ENCODE peak calls at places on chromosomes 7 and 10, in seven cellular contexts. U is fibroblast of lung, H is OCI-LY7, P is transverse colon, W is left ventricle myocardium inferior, V is stomach, E is heart left ventricle. C is an unnamed sample.

GRCh38 chr7:86574006-86574405 is 69.7 kb upstream of the GRM3 start:
- DNase-seq in U (no peak), H (no peak), V (no peak), W (no peak), E (no peak), P (no peak), C (no peak)

GRCh38 chr10:102313221-102313896 is 68.0 kb downstream of the GBF1 start:
- DNase-seq in E (no peak), H (no peak), P (no peak), V (no peak), W (no peak), U (peak), C (no peak)

GRCh38 chr7:2157473-2158279 is 75.1 kb downstream of the MAD1L1 start:
- DNase-seq in V (peak), H (peak), E (peak), U (peak), W (peak), P (peak), C (peak)

GRCh38 chr10:120969219-120969645 is 118.1 kb downstream of the WDR11 start:
- DNase-seq in U (peak), V (no peak), W (no peak), H (no peak), E (no peak), P (no peak), C (no peak)

GRCh38 chr7:46930336-46930735 is 651.6 kb downstream of the TNS3 start:
- DNase-seq in W (no peak), U (peak), P (no peak), E (no peak), V (no peak), H (no peak), C (no peak)

GRCh38 chr7:53984776-53985175 is 557.4 kb upstream of the VSTM2A start:
- DNase-seq in W (no peak), U (no peak), E (no peak), P (no peak), V (no peak), H (no peak), C (no peak)

GRCh38 chr7:69795932-69796331 is 197.7 kb downstream of the AUTS2 start:
- DNase-seq in U (no peak), E (no peak), V (no peak), H (peak), W (no peak), P (no peak), C (no peak)

GRCh38 chr10:30445716-30446115 is 11.7 kb downstream of the MAP3K8 start:
- DNase-seq in E (no peak), H (no peak), P (no peak), U (peak), V (no peak), W (no peak), C (no peak)

GRCh38 chr7:51187941-51188340 is 128.7 kb downstream of the COBL start:
- DNase-seq in U (peak), W (peak), V (no peak), H (no peak), P (no peak), E (peak), C (peak)

GRCh38 chr10:77309103-77310013 is 328.2 kb downstream of the KCNMA1 start:
- DNase-seq in V (no peak), W (no peak), U (no peak), P (no peak), H (no peak), E (no peak), C (no peak)

GRCh38 chr10:278707-279106 is 143.5 kb downstream of the ZMYND11 start:
- DNase-seq in U (no peak), P (no peak), W (no peak), E (no peak), H (no peak), V (no peak), C (no peak)

GRCh38 chr10:25575343-25575742 is 358.7 kb upstream of the MYO3A start:
- DNase-seq in W (no peak), P (no peak), U (no peak), V (no peak), H (no peak), E (no peak), C (no peak)

GRCh38 chr7:22356010-22356854 is 722 bp downstream of the RAPGEF5 start:
- DNase-seq in P (peak), H (peak), E (no peak), V (peak), U (no peak), W (no peak), C (peak)

GRCh38 chr10:22573820-22574569 is 140.4 kb downstream of the PIP4K2A start:
- DNase-seq in V (no peak), U (no peak), W (no peak), P (no peak), E (no peak), H (peak), C (peak)

GRCh38 chr7:35258891-35259537 is 5.1 kb upstream of the TBX20 start:
- DNase-seq in U (no peak), W (no peak), V (no peak), H (no peak), P (no peak), E (no peak), C (no peak)

GRCh38 chr7:149720372-149721083 is 52.9 kb downstream of the ZNF467 start:
- DNase-seq in E (peak), W (peak), V (peak), H (no peak), U (no peak), P (no peak), C (peak)

GRCh38 chr10:111116211-111116610 is 39.4 kb downstream of the ADRA2A start:
- DNase-seq in P (no peak), V (no peak), U (no peak), H (no peak), E (no peak), W (no peak), C (no peak)

GRCh38 chr10:59177031-59177861 is 803 bp downstream of the PHYHIPL start:
- DNase-seq in V (no peak), E (peak), W (no peak), P (no peak), U (peak), H (no peak), C (peak)

GRCh38 chr10:120042705-120043104 is 150.2 kb downstream of the SEC23IP start:
- DNase-seq in U (no peak), E (no peak), W (no peak), H (no peak), P (no peak), V (no peak), C (no peak)

GRCh38 chr7:37901890-37902524 is 14.6 kb downstream of the SFRP4 start:
- DNase-seq in P (no peak), E (no peak), U (peak), W (no peak), V (no peak), H (no peak), C (no peak)

GRCh38 chr7:121352323-121352722 is 23.5 kb downstream of the WNT16 start:
- DNase-seq in H (no peak), E (no peak), W (no peak), U (no peak), V (no peak), P (no peak), C (no peak)

DNA sequence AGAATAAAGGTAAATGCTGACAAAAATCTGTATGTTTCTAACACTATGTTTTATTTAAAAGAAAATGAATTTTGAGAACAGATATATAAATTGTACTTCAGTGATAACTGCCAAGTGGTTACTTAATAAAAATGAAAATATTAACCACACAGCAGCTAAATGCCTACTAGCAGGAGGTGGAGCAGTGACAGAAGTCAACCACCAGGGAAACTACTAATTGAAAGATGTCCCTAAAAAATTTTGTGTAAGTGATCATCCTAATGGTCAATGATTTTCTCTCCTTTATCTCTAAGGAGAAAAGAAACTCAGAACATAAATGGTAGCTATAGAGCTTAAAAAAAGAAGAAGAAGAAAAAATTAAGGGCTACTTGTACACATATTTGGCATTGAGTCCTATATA is 22.9 kb downstream of the WNT16 start:
- DNase-seq in W (no peak), V (no peak), H (no peak), U (no peak), P (no peak), E (no peak), C (no peak)
- TF ChIP-seq CTCF in W (no peak), V (no peak), H (peak), U (no peak), P (no peak), E (no peak), C (peak)

DNA sequence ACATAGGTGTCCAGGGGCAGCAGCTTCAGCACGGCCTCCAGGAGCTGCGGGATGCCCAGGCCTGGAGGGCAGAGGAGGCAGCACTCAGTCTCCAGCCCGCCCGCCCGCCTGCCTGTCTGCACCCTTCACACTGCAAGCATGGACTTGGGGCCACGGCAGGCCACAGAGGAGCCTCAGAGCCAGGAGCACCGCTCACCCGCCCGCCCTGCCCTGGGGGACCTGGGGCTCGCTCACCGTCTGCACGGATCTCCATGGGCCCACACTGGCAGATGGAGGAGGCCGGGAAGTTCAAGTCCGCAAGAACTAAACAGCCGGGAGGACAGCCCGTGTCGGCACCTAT is 896 bp downstream of the FUOM start:
- DNase-seq in P (no peak), E (no peak), U (no peak), H (no peak), V (no peak), W (no peak), C (no peak)
- H3K4me3 ChIP-seq in P (peak), E (peak), U (peak), H (peak), V (peak), W (peak), C (peak)

DNA sequence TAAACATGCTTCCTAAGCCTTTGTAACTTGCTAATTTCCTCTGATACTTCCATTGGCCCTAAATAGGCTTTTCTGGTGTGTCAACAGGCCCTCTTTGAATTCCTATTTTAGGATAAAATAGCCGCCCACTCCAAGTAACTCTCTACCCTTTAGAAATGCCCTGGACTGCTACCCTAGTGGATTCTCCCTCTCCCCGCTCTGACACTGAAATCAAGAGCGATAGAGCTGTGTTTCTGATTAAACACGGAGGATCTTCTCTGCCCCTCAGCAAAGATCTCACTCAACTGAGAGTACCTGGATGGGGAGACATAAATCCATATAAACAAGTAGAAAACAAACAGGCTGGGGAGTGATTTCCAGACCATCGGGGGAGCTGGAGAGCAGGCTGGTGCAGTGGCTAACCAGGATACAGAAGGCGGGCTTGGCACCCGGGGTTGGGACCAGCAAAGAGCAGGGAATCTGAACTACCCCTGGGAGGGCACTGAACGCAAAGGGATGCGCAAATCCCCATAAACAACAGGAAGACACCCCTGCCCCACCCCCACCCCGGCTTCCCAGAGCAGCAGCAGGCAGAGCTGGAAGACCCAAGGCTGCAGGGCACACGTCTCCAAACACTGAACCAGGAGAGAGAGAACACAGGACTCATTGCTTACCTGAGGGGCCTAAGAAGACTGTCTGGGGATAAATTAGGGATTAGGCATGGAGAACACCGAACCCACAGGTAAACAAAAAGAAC is 2.5 kb downstream of the ASB13 start:
- DNase-seq in V (no peak), U (no peak), W (no peak), H (peak), E (no peak), P (no peak), C (no peak)
- TF ChIP-seq CTCF in V (no peak), U (no peak), W (no peak), H (no peak), E (no peak), P (no peak), C (no peak)

DNA sequence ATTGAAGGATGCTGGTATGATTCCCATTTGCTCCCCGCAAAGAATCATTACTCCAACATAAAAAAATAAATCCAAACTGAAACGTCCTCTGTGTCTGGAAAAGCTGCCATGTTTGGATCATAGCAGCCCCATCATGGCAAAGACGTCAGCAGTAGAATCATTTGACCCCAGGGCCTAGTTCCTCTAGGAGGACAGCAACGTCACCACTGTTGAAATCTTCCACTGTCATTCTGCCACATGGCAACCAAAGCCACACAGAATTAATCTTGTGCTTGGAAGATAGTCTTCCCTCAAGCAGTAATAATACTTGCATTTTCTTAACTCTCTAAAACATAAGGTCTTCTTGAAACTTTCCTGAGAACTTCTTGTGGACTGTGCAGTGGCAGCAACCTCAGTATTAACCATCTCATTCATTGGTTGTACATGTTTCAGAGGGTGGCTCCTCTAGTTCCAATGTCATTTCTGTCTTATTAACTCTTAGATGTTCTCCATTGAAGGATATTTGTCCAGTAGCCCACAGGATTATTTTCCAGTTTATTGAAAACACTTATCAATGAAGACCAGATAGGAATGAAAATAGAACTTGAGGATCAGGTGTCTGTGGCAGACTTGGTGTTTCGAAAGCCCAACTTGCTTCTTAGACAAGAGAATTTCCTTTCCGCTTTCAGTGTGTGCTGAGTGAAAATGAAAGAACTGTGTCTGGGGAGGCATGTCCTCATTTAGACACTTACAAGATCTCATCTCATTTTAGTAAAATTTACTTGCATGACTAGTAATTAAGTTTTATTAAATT is 28.8 kb upstream of the INHBA start:
- DNase-seq in W (no peak), U (no peak), H (no peak), E (no peak), V (no peak), P (no peak), C (no peak)
- H3K4me3 ChIP-seq in W (no peak), U (no peak), H (no peak), E (no peak), V (no peak), P (no peak), C (no peak)

GRCh38 chr7:132577206-132578049 is 1.2 kb upstream of the PLXNA4 start:
- DNase-seq in W (peak), H (no peak), E (peak), V (peak), U (peak), P (peak), C (peak)
- TF ChIP-seq CTCF in W (peak), H (no peak), E (peak), V (no peak), U (no peak), P (no peak), C (peak)

C was measured in BE2C.